ENCODE peak calls at places on chromosome 15, in eight cellular contexts. One of them, this sample, is unnamed.

GRCh38 chr15:27438403-27439375 is 467.7 kb downstream of the GABRG3 start:
- DNase-seq in breast epithelium: no peak
- DNase-seq in amniotic stem cell: no peak
- DNase-seq in iPS-NIHi11: no peak
- DNase-seq in fibroblast of gingiva: no peak
- DNase-seq in foreskin fibroblast: no peak
- DNase-seq in effector memory CD4-positive, alpha-beta T cell: no peak
- DNase-seq in EH: no peak
- DNase-seq in this sample: no peak

GRCh38 chr15:38559131-38559530 is 5.5 kb downstream of the RASGRP1 start:
- DNase-seq in effector memory CD4-positive, alpha-beta T cell: no peak
- DNase-seq in breast epithelium: no peak
- DNase-seq in foreskin fibroblast: no peak
- DNase-seq in iPS-NIHi11: no peak
- DNase-seq in EH: no peak
- DNase-seq in fibroblast of gingiva: no peak
- DNase-seq in amniotic stem cell: no peak
- DNase-seq in this sample: no peak

GRCh38 chr15:69854521-69855171 is 243.1 kb downstream of the TLE3 start:
- DNase-seq in EH: peak; percentile 96
- DNase-seq in effector memory CD4-positive, alpha-beta T cell: no peak
- DNase-seq in breast epithelium: no peak
- DNase-seq in foreskin fibroblast: peak; percentile 7
- DNase-seq in iPS-NIHi11: no peak
- DNase-seq in fibroblast of gingiva: peak; percentile 23
- DNase-seq in amniotic stem cell: peak; percentile 82
- DNase-seq in this sample: no peak

GRCh38 chr15:95919460-95919859 is 411.0 kb upstream of the NR2F2 start:
- DNase-seq in foreskin fibroblast: no peak
- DNase-seq in effector memory CD4-positive, alpha-beta T cell: no peak
- DNase-seq in fibroblast of gingiva: no peak
- DNase-seq in EH: peak; percentile 22
- DNase-seq in iPS-NIHi11: no peak
- DNase-seq in amniotic stem cell: no peak
- DNase-seq in breast epithelium: no peak
- DNase-seq in this sample: no peak

GRCh38 chr15:40598126-40598525 is 4.1 kb downstream of the KNL1 start:
- DNase-seq in EH: peak; percentile 43
- DNase-seq in effector memory CD4-positive, alpha-beta T cell: no peak
- DNase-seq in breast epithelium: no peak
- DNase-seq in iPS-NIHi11: no peak
- DNase-seq in amniotic stem cell: no peak
- DNase-seq in foreskin fibroblast: no peak
- DNase-seq in fibroblast of gingiva: no peak
- DNase-seq in this sample: no peak

GRCh38 chr15:90039996-90040395 is 38.9 kb downstream of the ZNF710 start:
- DNase-seq in breast epithelium: no peak
- DNase-seq in effector memory CD4-positive, alpha-beta T cell: no peak
- DNase-seq in fibroblast of gingiva: no peak
- DNase-seq in amniotic stem cell: no peak
- DNase-seq in EH: peak; percentile 24
- DNase-seq in foreskin fibroblast: no peak
- DNase-seq in iPS-NIHi11: no peak
- DNase-seq in this sample: no peak

GRCh38 chr15:62382046-62382445 is 217.0 kb upstream of the C2CD4B start:
- DNase-seq in fibroblast of gingiva: no peak
- DNase-seq in iPS-NIHi11: no peak
- DNase-seq in amniotic stem cell: no peak
- DNase-seq in foreskin fibroblast: no peak
- DNase-seq in breast epithelium: no peak
- DNase-seq in effector memory CD4-positive, alpha-beta T cell: no peak
- DNase-seq in EH: no peak
- DNase-seq in this sample: no peak

GRCh38 chr15:31327674-31328424 is 1.2 kb downstream of the KLF13 start:
- DNase-seq in EH: peak; percentile 57
- DNase-seq in amniotic stem cell: no peak
- DNase-seq in iPS-NIHi11: peak; percentile 61
- DNase-seq in fibroblast of gingiva: peak; percentile 55
- DNase-seq in effector memory CD4-positive, alpha-beta T cell: peak; percentile 75
- DNase-seq in breast epithelium: peak; percentile 41
- DNase-seq in foreskin fibroblast: peak; percentile 27
- DNase-seq in this sample: peak; percentile 75

GRCh38 chr15:101346928-101347327 is 51.9 kb upstream of the SNRPA1 start:
- DNase-seq in foreskin fibroblast: no peak
- DNase-seq in iPS-NIHi11: no peak
- DNase-seq in EH: no peak
- DNase-seq in fibroblast of gingiva: no peak
- DNase-seq in effector memory CD4-positive, alpha-beta T cell: no peak
- DNase-seq in breast epithelium: no peak
- DNase-seq in amniotic stem cell: no peak
- DNase-seq in this sample: no peak

GRCh38 chr15:68252925-68253534 is 23.5 kb upstream of the CLN6 start:
- DNase-seq in iPS-NIHi11: peak; percentile 69
- DNase-seq in amniotic stem cell: peak; percentile 43
- DNase-seq in breast epithelium: no peak
- DNase-seq in fibroblast of gingiva: peak; percentile 75
- DNase-seq in foreskin fibroblast: peak; percentile 62
- DNase-seq in effector memory CD4-positive, alpha-beta T cell: no peak
- DNase-seq in EH: peak; percentile 81
- DNase-seq in this sample: peak; percentile 88

GRCh38 chr15:35693286-35693685 is 147.3 kb upstream of the DPH6 start:
- DNase-seq in breast epithelium: no peak
- DNase-seq in fibroblast of gingiva: peak; percentile 4
- DNase-seq in iPS-NIHi11: no peak
- DNase-seq in foreskin fibroblast: no peak
- DNase-seq in amniotic stem cell: no peak
- DNase-seq in EH: no peak
- DNase-seq in effector memory CD4-positive, alpha-beta T cell: no peak
- DNase-seq in this sample: no peak

GRCh38 chr15:40338921-40339620 is 1.7 kb downstream of the CCDC9B start:
- DNase-seq in EH: peak; percentile 99
- DNase-seq in iPS-NIHi11: peak; percentile 28
- DNase-seq in foreskin fibroblast: peak; percentile 90
- DNase-seq in breast epithelium: peak; percentile 94
- DNase-seq in fibroblast of gingiva: peak; percentile 77
- DNase-seq in effector memory CD4-positive, alpha-beta T cell: no peak
- DNase-seq in amniotic stem cell: peak; percentile 74
- DNase-seq in this sample: no peak

GRCh38 chr15:28885630-28886430 is at the start of gene APBA2:
- DNase-seq in amniotic stem cell: no peak
- DNase-seq in EH: peak; percentile 49
- DNase-seq in iPS-NIHi11: peak; percentile 84
- DNase-seq in foreskin fibroblast: no peak
- DNase-seq in breast epithelium: no peak
- DNase-seq in effector memory CD4-positive, alpha-beta T cell: peak; percentile 9
- DNase-seq in fibroblast of gingiva: no peak
- DNase-seq in this sample: peak; percentile 60

GRCh38 chr15:67152429-67152828 is 87.0 kb downstream of the SMAD3 start:
- DNase-seq in fibroblast of gingiva: no peak
- DNase-seq in breast epithelium: no peak
- DNase-seq in foreskin fibroblast: no peak
- DNase-seq in EH: no peak
- DNase-seq in effector memory CD4-positive, alpha-beta T cell: no peak
- DNase-seq in iPS-NIHi11: no peak
- DNase-seq in amniotic stem cell: no peak
- DNase-seq in this sample: no peak

GRCh38 chr15:40906947-40907802 is 12.9 kb downstream of the VPS18 start:
- DNase-seq in fibroblast of gingiva: no peak
- DNase-seq in foreskin fibroblast: no peak
- DNase-seq in effector memory CD4-positive, alpha-beta T cell: peak; percentile 42
- DNase-seq in EH: peak; percentile 41
- DNase-seq in amniotic stem cell: no peak
- DNase-seq in iPS-NIHi11: no peak
- DNase-seq in breast epithelium: peak; percentile 55
- DNase-seq in this sample: no peak

GRCh38 chr15:25091421-25092158 is 136.8 kb downstream of the SNRPN start:
- DNase-seq in iPS-NIHi11: no peak
- DNase-seq in fibroblast of gingiva: no peak
- DNase-seq in amniotic stem cell: no peak
- DNase-seq in EH: no peak
- DNase-seq in effector memory CD4-positive, alpha-beta T cell: no peak
- DNase-seq in foreskin fibroblast: no peak
- DNase-seq in breast epithelium: no peak
- DNase-seq in this sample: no peak

GRCh38 chr15:64311566-64311965 is 44.4 kb downstream of the CSNK1G1 start:
- DNase-seq in effector memory CD4-positive, alpha-beta T cell: no peak
- DNase-seq in iPS-NIHi11: no peak
- DNase-seq in fibroblast of gingiva: no peak
- DNase-seq in EH: no peak
- DNase-seq in amniotic stem cell: no peak
- DNase-seq in foreskin fibroblast: no peak
- DNase-seq in breast epithelium: no peak
- DNase-seq in this sample: no peak

GRCh38 chr15:87566236-87566635 is 690.3 kb downstream of the NTRK3 start:
- DNase-seq in amniotic stem cell: no peak
- DNase-seq in effector memory CD4-positive, alpha-beta T cell: no peak
- DNase-seq in foreskin fibroblast: no peak
- DNase-seq in breast epithelium: no peak
- DNase-seq in iPS-NIHi11: no peak
- DNase-seq in EH: no peak
- DNase-seq in fibroblast of gingiva: no peak
- DNase-seq in this sample: no peak

GRCh38 chr15:79640206-79640605 is 208.1 kb downstream of the MINAR1 start:
- DNase-seq in EH: peak; percentile 97
- DNase-seq in foreskin fibroblast: peak; percentile 96
- DNase-seq in effector memory CD4-positive, alpha-beta T cell: no peak
- DNase-seq in breast epithelium: no peak
- DNase-seq in amniotic stem cell: peak; percentile 54
- DNase-seq in fibroblast of gingiva: peak; percentile 61
- DNase-seq in iPS-NIHi11: no peak
- DNase-seq in this sample: no peak

GRCh38 chr15:77702211-77702957 is 69.7 kb upstream of the LINGO1 start:
- DNase-seq in breast epithelium: no peak
- DNase-seq in iPS-NIHi11: peak; percentile 97
- DNase-seq in fibroblast of gingiva: no peak
- DNase-seq in amniotic stem cell: peak; percentile 5
- DNase-seq in EH: peak; percentile 44
- DNase-seq in effector memory CD4-positive, alpha-beta T cell: no peak
- DNase-seq in foreskin fibroblast: no peak
- DNase-seq in this sample: peak; percentile 28